ENCODE peak calls at places on chromosomes 6 and 20, in ten cellular contexts. F is NCI-H2081; V is H54; P is NCI-H1105; Z is A172; Q is naive thymus-derived CD8-positive, alpha-beta T cell; E is lung microvascular endothelial cell; U is iPS DF 19.7; X is stimulated activated naive CD8-positive, alpha-beta T cell treated with anti-CD3 and anti-CD28 coated beads, Interleukin-15, Interleukin-2, amounts not matched to agents 100 U/mL and 50 U/mL, for 24 hours; K is NCI-H2029 treated with DMSO at 0.1 percent for 48 hours. W is an unnamed sample.

GRCh38 chr6:153015094-153015645 is 12.7 kb upstream of the MTRF1L start:
- DNase-seq in F (no peak), V (no peak), P (no peak), Z (no peak), Q (no peak), E (peak; percentile 24), U (no peak), X (no peak), K (no peak), W (no peak)

GRCh38 chr20:24097506-24098245 is 109.1 kb upstream of the GGTLC1 start:
- DNase-seq in F (no peak), V (no peak), P (no peak), Z (no peak), Q (no peak), E (no peak), U (no peak), X (no peak), K (no peak), W (no peak)

GRCh38 chr6:147310511-147310910 is 106.3 kb downstream of the STXBP5 start:
- DNase-seq in F (no peak), V (no peak), P (no peak), Z (no peak), Q (no peak), E (no peak), U (no peak), X (no peak), K (no peak), W (no peak)

GRCh38 chr6:34806738-34807453 is 15.0 kb downstream of the BLTP3A start:
- DNase-seq in F (no peak), V (peak; percentile 19), P (no peak), Z (no peak), Q (no peak), E (peak; percentile 27), U (no peak), X (no peak), K (no peak), W (no peak)

GRCh38 chr6:134564705-134565104 is 246.8 kb upstream of the SGK1 start:
- DNase-seq in F (peak; percentile 41), V (no peak), P (no peak), Z (no peak), Q (no peak), E (no peak), U (no peak), X (no peak), K (peak; percentile 75), W (peak; percentile 67)

GRCh38 chr6:110628330-110628729 is 151.9 kb upstream of the SLC22A16 start:
- DNase-seq in F (no peak), V (peak; percentile 11), P (no peak), Z (peak; percentile 40), Q (no peak), E (peak; percentile 35), U (no peak), X (no peak), K (no peak), W (no peak)

GRCh38 chr20:50611128-50611810 is 80.1 kb downstream of the RIPOR3 start:
- DNase-seq in F (no peak), V (no peak), P (no peak), Z (no peak), Q (no peak), E (no peak), U (no peak), X (no peak), K (no peak), W (no peak)

GRCh38 chr6:149221774-149222070 is 95.8 kb upstream of the TAB2 start:
- DNase-seq in F (no peak), V (no peak), P (no peak), Z (no peak), Q (no peak), E (no peak), U (no peak), X (no peak), K (no peak), W (no peak)

GRCh38 chr6:131660195-131660594 is 23.1 kb downstream of the ENPP3 start:
- DNase-seq in F (no peak), V (no peak), P (no peak), Z (peak; percentile 57), Q (no peak), E (peak; percentile 78), U (no peak), X (no peak), K (no peak), W (no peak)

W was measured in anterior cingulate cortex.